ENCODE peak calls at places on chromosomes 1 and 21, in eight cellular contexts. I, Q, S, K, A, W, Y and X are unnamed samples.

GRCh38 chr1:58818075-58818474 is 34.2 kb upstream of the JUN start:
- DNase-seq in Y (no peak), W (peak; percentile 97), S (no peak), K (no peak), Q (no peak), A (no peak), I (peak; percentile 94), X (no peak)

GRCh38 chr1:39671793-39672550 is at the start of gene NT5C1A:
- DNase-seq in W (peak; percentile 18), Q (no peak), I (no peak), A (peak; percentile 81), K (peak; percentile 56), S (no peak), Y (peak; percentile 49), X (peak; percentile 53)

GRCh38 chr1:192140382-192140781 is 17.9 kb upstream of the RGS18 start:
- DNase-seq in I (no peak), Y (no peak), Q (no peak), W (no peak), A (no peak), S (no peak), K (no peak), X (no peak)

GRCh38 chr1:224703702-224704408 is 87.7 kb downstream of the CNIH3 start:
- DNase-seq in K (no peak), W (no peak), Y (no peak), I (no peak), A (no peak), Q (no peak), S (no peak), X (no peak)

GRCh38 chr1:29210278-29211085 is 20.3 kb downstream of the MECR start:
- DNase-seq in S (no peak), Y (no peak), K (no peak), W (no peak), Q (no peak), A (no peak), I (no peak), X (no peak)

GRCh38 chr21:39006653-39007417 is 176.4 kb downstream of the PSMG1 start:
- DNase-seq in I (no peak), Y (no peak), W (no peak), Q (peak; percentile 94), K (peak; percentile 93), S (peak; percentile 48), A (peak; percentile 74), X (peak; percentile 89)

GRCh38 chr1:17723684-17724083 is 31.4 kb upstream of the ACTL8 start:
- DNase-seq in S (no peak), A (no peak), W (no peak), K (no peak), Q (no peak), I (no peak), Y (no peak), X (no peak)

GRCh38 chr1:55938861-55939260 is 640.5 kb downstream of the PLPP3 start:
- DNase-seq in Y (no peak), K (no peak), A (no peak), I (no peak), W (no peak), Q (no peak), S (no peak), X (no peak)

GRCh38 chr1:201272838-201273237 is 10.5 kb upstream of the PKP1 start:
- DNase-seq in A (no peak), W (no peak), K (peak; percentile 20), I (no peak), S (no peak), Q (no peak), Y (no peak), X (no peak)

GRCh38 chr1:50452700-50453099 is 29.5 kb upstream of the DMRTA2 start:
- DNase-seq in Y (no peak), K (no peak), A (no peak), Q (no peak), I (no peak), W (no peak), S (no peak), X (no peak)

GRCh38 chr21:32437729-32438128 is 25.2 kb downstream of the EVA1C start:
- DNase-seq in Y (no peak), W (no peak), A (no peak), S (no peak), I (no peak), Q (no peak), K (no peak), X (peak; percentile 44)

GRCh38 chr1:62433861-62434611 is 2.8 kb upstream of the USP1 start:
- DNase-seq in K (no peak), S (no peak), I (no peak), A (no peak), W (no peak), Y (no peak), Q (no peak), X (no peak)

GRCh38 chr1:119647734-119648619 is at the start of gene ZNF697:
- DNase-seq in W (peak; percentile 98), I (peak; percentile 97), A (peak; percentile 99), Y (peak; percentile 95), Q (peak; percentile 98), S (peak; percentile 90), K (peak; percentile 98), X (peak; percentile 98)

GRCh38 chr21:40840441-40840840 is 6.5 kb downstream of the DSCAM start:
- DNase-seq in Q (no peak), Y (no peak), K (no peak), A (no peak), S (no peak), I (no peak), W (peak; percentile 33), X (no peak)

GRCh38 chr21:16363563-16363962 is 633.8 kb downstream of the USP25 start:
- DNase-seq in I (no peak), W (no peak), Y (no peak), Q (no peak), K (no peak), S (no peak), A (no peak), X (no peak)

GRCh38 chr1:187763976-187764375 is 935.2 kb downstream of the PLA2G4A start:
- DNase-seq in A (no peak), Y (no peak), W (peak; percentile 70), Q (no peak), I (peak; percentile 20), S (no peak), K (no peak), X (no peak)

GRCh38 chr1:228285661-228286504 is 78.0 kb downstream of the OBSCN start:
- DNase-seq in A (peak; percentile 56), W (no peak), K (no peak), Q (peak; percentile 63), Y (no peak), S (no peak), I (no peak), X (no peak)

GRCh38 chr1:903305-903704 is 20.4 kb upstream of the SAMD11 start:
- DNase-seq in S (no peak), A (no peak), Q (no peak), I (no peak), W (no peak), Y (no peak), K (peak; percentile 42), X (no peak)

GRCh38 chr1:902802-903201 is 20.9 kb upstream of the SAMD11 start:
- DNase-seq in Q (no peak), Y (no peak), K (no peak), A (no peak), I (no peak), W (no peak), S (no peak), X (no peak)

GRCh38 chr1:905071-905749 is 18.5 kb upstream of the SAMD11 start:
- DNase-seq in W (peak; percentile 47), I (no peak), Q (peak; percentile 87), Y (peak; percentile 66), S (no peak), A (peak; percentile 81), K (peak; percentile 79), X (peak; percentile 81)

GRCh38 chr1:904271-904950 is 19.3 kb upstream of the SAMD11 start:
- DNase-seq in I (peak; percentile 73), Y (peak; percentile 90), S (no peak), K (peak; percentile 85), A (peak; percentile 91), Q (peak; percentile 92), W (peak; percentile 78), X (peak; percentile 87)

DNA sequence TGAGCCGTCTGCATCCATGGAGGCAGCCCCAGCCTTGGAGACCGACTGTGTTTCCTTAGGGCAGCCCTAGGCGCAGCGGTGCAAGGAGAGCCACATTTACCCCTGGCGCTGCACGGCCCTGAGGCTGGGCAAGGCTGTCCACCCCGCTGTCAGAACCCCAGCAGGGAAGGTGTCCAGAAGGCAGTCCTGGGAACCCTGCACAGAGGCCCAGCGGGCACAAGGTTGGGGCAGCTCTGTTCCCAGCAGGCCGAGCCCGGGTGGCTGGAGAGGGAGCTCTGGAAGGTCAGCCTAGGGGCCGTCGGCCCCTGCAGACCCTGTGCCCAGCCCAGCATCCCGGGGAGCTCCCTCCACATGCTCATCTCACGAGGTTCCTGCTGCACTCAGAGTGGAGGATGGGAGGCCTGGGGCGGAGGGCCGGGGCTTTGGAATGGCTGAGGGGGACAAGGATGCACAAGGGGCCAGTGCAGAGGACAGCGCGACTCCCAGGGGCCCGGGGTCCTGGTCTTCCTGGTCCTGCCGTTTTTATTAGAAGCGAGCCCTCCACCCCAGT is 19.9 kb upstream of the SAMD11 start:
- DNase-seq in I (no peak), Q (peak; percentile 68), K (peak; percentile 51), A (peak; percentile 56), W (no peak), Y (peak; percentile 7), S (no peak), X (peak; percentile 59)
- H3K27me3 ChIP-seq in I (no peaks in the 10 kb centered on the region), Q (peaks cover 19% of the 10 kb centered on the region), K (no peaks in the 10 kb centered on the region), A (no peaks in the 10 kb centered on the region), W (peaks cover 4% of the 10 kb centered on the region), Y (no peaks in the 10 kb centered on the region), S (no peaks in the 10 kb centered on the region), X (peaks cover 3% of the 10 kb centered on the region)

GRCh38 chr1:96475882-96476281 is 245.7 kb upstream of the PTBP2 start:
- DNase-seq in Q (no peak), K (no peak), A (no peak), W (no peak), I (no peak), Y (no peak), S (no peak), X (no peak)
- H3K27me3 ChIP-seq in Q (no peaks in the 10 kb centered on the region), K (no peaks in the 10 kb centered on the region), A (no peaks in the 10 kb centered on the region), W (no peaks in the 10 kb centered on the region), I (no peaks in the 10 kb centered on the region), Y (no peaks in the 10 kb centered on the region), S (no peaks in the 10 kb centered on the region), X (no peaks in the 10 kb centered on the region)

DNA sequence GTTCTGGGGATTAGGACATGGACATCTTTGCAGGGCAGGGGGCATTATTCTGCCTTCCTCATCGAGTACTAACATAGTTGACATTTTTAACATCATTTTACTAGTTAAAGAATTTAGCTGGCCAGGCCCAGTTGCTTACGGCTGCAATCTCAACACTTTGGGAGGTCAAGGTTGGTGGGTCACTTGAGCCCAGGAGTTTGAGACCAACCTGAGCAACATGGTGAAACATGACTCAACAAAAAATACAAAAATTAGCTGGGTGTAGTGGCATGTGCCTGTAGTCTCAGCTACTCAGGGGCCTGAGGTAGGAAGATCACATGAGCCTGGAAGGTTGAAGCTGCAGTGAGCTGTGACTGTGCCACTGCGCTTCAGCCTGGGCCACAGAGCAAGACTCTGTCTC is 29.8 kb upstream of the THEM4 start:
- DNase-seq in I (no peak), S (no peak), A (no peak), Q (no peak), K (no peak), Y (no peak), W (no peak), X (no peak)
- H3K27me3 ChIP-seq in I (no peaks in the 10 kb centered on the region), S (no peaks in the 10 kb centered on the region), A (no peaks in the 10 kb centered on the region), Q (no peaks in the 10 kb centered on the region), K (no peaks in the 10 kb centered on the region), Y (no peaks in the 10 kb centered on the region), W (no peaks in the 10 kb centered on the region), X (no peaks in the 10 kb centered on the region)

DNA sequence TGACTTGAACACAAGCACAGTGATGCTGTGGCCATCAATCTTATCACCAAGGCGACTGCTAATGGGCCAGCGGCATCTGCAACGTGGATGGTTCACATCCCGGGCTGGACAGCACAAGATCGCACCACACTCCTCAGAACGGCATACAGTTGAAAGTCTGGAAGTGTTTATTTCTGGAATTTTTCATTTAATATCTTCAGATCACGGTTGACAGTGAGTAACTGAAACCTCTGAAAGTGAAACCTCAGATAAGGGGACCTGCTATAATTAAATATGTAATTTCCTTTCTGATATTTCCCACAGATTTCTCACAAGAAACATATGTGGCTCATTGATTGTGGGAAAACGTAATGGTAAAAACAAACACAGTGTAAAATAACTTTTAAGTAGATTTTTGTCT is 83.7 kb downstream of the POFUT2 start:
- DNase-seq in W (no peak), A (no peak), Q (no peak), Y (no peak), I (no peak), K (no peak), S (no peak), X (no peak)
- H3K27me3 ChIP-seq in W (no peaks in the 10 kb centered on the region), A (no peaks in the 10 kb centered on the region), Q (no peaks in the 10 kb centered on the region), Y (no peaks in the 10 kb centered on the region), I (no peaks in the 10 kb centered on the region), K (no peaks in the 10 kb centered on the region), S (no peaks in the 10 kb centered on the region), X (no peaks in the 10 kb centered on the region)